ENCODE peak calls at places on chromosome 7, in four cellular contexts. L is HepG2, F is A549, M is K562. I is an unnamed sample.

GRCh38 chr7:45191361-45191760 is 33.8 kb downstream of the RAMP3 start:
- DNase-seq in L (no peak), F (no peak), M (no peak), I (no peak)

GRCh38 chr7:74490546-74490945 is 36.8 kb downstream of the GTF2IRD1 start:
- DNase-seq in L (no peak), F (no peak), M (no peak), I (no peak)

GRCh38 chr7:36967387-36967786 is 243.1 kb upstream of the AOAH start:
- DNase-seq in L (peak), F (peak), M (peak), I (peak)

GRCh38 chr7:4734587-4735365 is 40.6 kb upstream of the AP5Z1 start:
- DNase-seq in L (no peak), F (no peak), M (no peak), I (no peak)

GRCh38 chr7:15280078-15280734 is 281.6 kb downstream of the AGMO start:
- DNase-seq in L (no peak), F (no peak), M (no peak), I (peak)

GRCh38 chr7:54629771-54630170 is 87.6 kb downstream of the VSTM2A start:
- DNase-seq in L (no peak), F (no peak), M (no peak), I (no peak)

GRCh38 chr7:13641699-13642098 is 347.8 kb downstream of the ETV1 start:
- DNase-seq in L (no peak), F (no peak), M (no peak), I (no peak)

GRCh38 chr7:108002726-108003590 is at the start of gene LAMB1:
- DNase-seq in L (peak), F (peak), M (peak), I (peak)

GRCh38 chr7:41027428-41028115 is 675.3 kb downstream of the INHBA start:
- DNase-seq in L (no peak), F (peak), M (no peak), I (no peak)

GRCh38 chr7:14821757-14822480 is 80.6 kb downstream of the DGKB start:
- DNase-seq in L (no peak), F (no peak), M (no peak), I (no peak)

GRCh38 chr7:1246871-1247526 is 14.3 kb downstream of the UNCX start:
- DNase-seq in L (no peak), F (no peak), M (no peak), I (no peak)

GRCh38 chr7:134761206-134761786 is 18.1 kb upstream of the CALD1 start:
- DNase-seq in L (no peak), F (no peak), M (no peak), I (no peak)

GRCh38 chr7:2785071-2785500 is 59.0 kb downstream of the GNA12 start:
- DNase-seq in L (no peak), F (no peak), M (no peak), I (no peak)

GRCh38 chr7:2255145-2256139 is 13.4 kb downstream of the NUDT1 start:
- DNase-seq in L (no peak), F (no peak), M (no peak), I (no peak)

GRCh38 chr7:123140561-123140960 is 59.2 kb downstream of the SLC13A1 start:
- DNase-seq in L (no peak), F (no peak), M (no peak), I (no peak)

GRCh38 chr7:95276114-95276513 is 48.2 kb downstream of the PON1 start:
- DNase-seq in L (no peak), F (no peak), M (no peak), I (no peak)

GRCh38 chr7:132932321-132933075 is 149.4 kb downstream of the CHCHD3 start:
- DNase-seq in L (no peak), F (no peak), M (no peak), I (peak)

GRCh38 chr7:66921918-66922486 is 977 bp downstream of the TMEM248 start:
- DNase-seq in L (peak), F (no peak), M (peak), I (no peak)

GRCh38 chr7:111499027-111499426 is 63.3 kb downstream of the IMMP2L start:
- DNase-seq in L (peak), F (peak), M (peak), I (no peak)

GRCh38 chr7:77157446-77157845 is 35.0 kb downstream of the CCDC146 start:
- DNase-seq in L (no peak), F (no peak), M (no peak), I (no peak)

GRCh38 chr7:80249619-80250305 is 115.1 kb downstream of the GNAI1 start:
- DNase-seq in L (no peak), F (no peak), M (no peak), I (no peak)

GRCh38 chr7:114466911-114467310 is 52.3 kb downstream of the FOXP2 start:
- DNase-seq in L (no peak), F (no peak), M (no peak), I (no peak)
- TF ChIP-seq HMGXB4 in L (no peak), F (no peak), M (no peak), I (no peak)

GRCh38 chr7:26008428-26008827 is 143.6 kb upstream of the NFE2L3 start:
- DNase-seq in L (no peak), F (no peak), M (no peak), I (no peak)

GRCh38 chr7:26006421-26006820 is 145.6 kb upstream of the NFE2L3 start:
- DNase-seq in L (no peak), F (no peak), M (no peak), I (no peak)

GRCh38 chr7:26013551-26014083 is 138.4 kb upstream of the NFE2L3 start:
- DNase-seq in L (no peak), F (no peak), M (no peak), I (no peak)

GRCh38 chr7:26007510-26007909 is 144.5 kb upstream of the NFE2L3 start:
- DNase-seq in L (no peak), F (no peak), M (no peak), I (no peak)

DNA sequence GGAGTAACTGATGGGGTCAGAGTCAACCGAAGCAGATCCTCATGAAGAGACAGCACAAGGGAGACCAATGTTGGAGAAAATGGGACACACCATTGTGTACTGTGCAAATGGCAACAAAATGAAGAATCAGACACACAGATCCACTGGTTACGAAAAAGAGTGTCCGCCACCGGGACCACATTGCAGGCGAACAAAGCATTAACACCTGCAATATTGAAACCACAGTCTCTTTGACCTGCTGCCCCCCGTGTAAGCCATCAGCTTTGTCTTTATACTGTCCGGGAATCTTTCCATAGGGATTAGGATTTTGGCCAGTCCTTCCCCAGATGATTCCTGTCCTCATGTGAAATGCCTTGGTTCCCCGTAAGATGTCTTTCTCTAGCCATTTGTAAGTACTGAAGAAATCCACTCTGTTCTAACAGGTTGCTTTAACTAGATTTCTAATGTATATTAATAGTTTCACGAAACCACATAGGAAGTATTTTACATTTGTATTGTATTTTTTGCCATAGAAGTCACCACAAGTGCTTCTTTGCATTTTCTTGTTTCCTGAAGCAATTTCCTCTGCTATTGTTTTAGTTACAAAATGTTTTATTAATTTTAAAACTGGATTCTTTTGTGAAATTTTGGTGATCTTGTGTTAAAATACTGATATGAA is 140.8 kb upstream of the NFE2L3 start:
- DNase-seq in L (no peak), F (no peak), M (no peak), I (no peak)
- TF ChIP-seq HMGXB4 in L (no peak), F (no peak), M (no peak), I (no peak)

DNA sequence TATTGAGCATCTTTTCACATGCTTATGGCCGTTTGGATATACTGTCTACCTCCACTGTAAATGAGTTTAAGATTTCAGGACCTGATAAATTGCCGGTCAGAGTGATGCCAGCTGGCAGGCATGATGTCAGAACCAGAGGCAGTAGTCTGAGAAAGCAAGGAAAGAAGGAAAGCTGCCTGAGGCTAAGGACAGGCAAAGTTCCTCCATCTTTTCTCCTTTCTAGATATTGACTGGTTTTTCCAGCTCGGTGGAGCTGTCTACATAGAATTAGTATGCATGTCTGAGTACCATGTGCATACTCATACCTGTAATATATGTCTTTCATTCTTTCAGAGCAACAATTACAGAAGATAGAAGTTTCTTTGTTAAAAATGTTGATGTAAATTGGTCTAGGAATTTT is 52.3 kb downstream of the CDCA7L start:
- DNase-seq in L (no peak), F (no peak), M (no peak), I (no peak)
- TF ChIP-seq HMGXB4 in L (no peak), F (no peak), M (no peak), I (no peak)

GRCh38 chr7:112744818-112745217 is 45.4 kb downstream of the TMEM168 start:
- DNase-seq in L (no peak), F (no peak), M (no peak), I (no peak)
- TF ChIP-seq HMGXB4 in L (no peak), F (no peak), M (no peak), I (no peak)

I was measured in WTC11.